ENCODE peak calls at places on chromosomes 5 and 9, in four cellular contexts. C, P, W and V are unnamed samples.
A peak's percentile ranks its signal among the peaks of the same experiment; 100 is the strongest.

GRCh38 chr5:148697821-148698196 is 43.5 kb upstream of the HTR4 start:
- DNase-seq in C (no peak), P (no peak), W (no peak), V (no peak)

GRCh38 chr5:178274826-178275537 is 42.4 kb upstream of the PHYKPL start:
- DNase-seq in W (no peak), P (no peak), C (no peak), V (no peak)

GRCh38 chr9:137606734-137607138 is 1.2 kb downstream of the ARRDC1 start:
- DNase-seq in C (no peak), P (no peak), W (no peak), V (no peak)

GRCh38 chr9:113564804-113565237 is 101.3 kb downstream of the RGS3 start:
- DNase-seq in P (no peak), C (peak; percentile 79), W (no peak), V (no peak)

GRCh38 chr5:179373101-179373934 is 28.1 kb upstream of the ADAMTS2 start:
- DNase-seq in C (no peak), P (no peak), W (no peak), V (no peak)

GRCh38 chr5:132437604-132438275 is 52.8 kb downstream of the IRF1 start:
- DNase-seq in W (peak; percentile 86), C (peak; percentile 90), P (no peak), V (no peak)

GRCh38 chr5:157245477-157245876 is 20.4 kb upstream of the CYFIP2 start:
- DNase-seq in P (no peak), C (no peak), W (no peak), V (no peak)

GRCh38 chr5:154479944-154480750 is 2.1 kb upstream of the HAND1 start:
- DNase-seq in C (no peak), P (no peak), W (no peak), V (no peak)